ENCODE peak calls at places on chromosomes 3 and 15, in ten cellular contexts. M, J, N, O, A, P, Q, E, X and U are unnamed samples.

GRCh38 chr15:69424748-69425413 is 10.7 kb downstream of the KIF23 start:
- DNase-seq in M (no peak), J (no peak), N (no peak), O (no peak), A (no peak), P (peak; percentile 45), Q (no peak), E (no peak), X (no peak), U (no peak)

GRCh38 chr15:43215961-43216360 is 4.9 kb downstream of the EPB42 start:
- DNase-seq in M (no peak), J (no peak), N (no peak), O (peak; percentile 83), A (no peak), P (no peak), Q (no peak), E (no peak), X (no peak), U (no peak)

GRCh38 chr15:25431821-25432561 is 6.8 kb downstream of the UBE3A start:
- DNase-seq in M (no peak), J (no peak), N (no peak), O (no peak), A (no peak), P (no peak), Q (no peak), E (no peak), X (no peak), U (no peak)

GRCh38 chr3:111080357-111080937 is 8.8 kb downstream of the NECTIN3 start:
- DNase-seq in M (peak; percentile 17), J (no peak), N (no peak), O (peak; percentile 70), A (no peak), P (peak; percentile 67), Q (no peak), E (no peak), X (no peak), U (no peak)

GRCh38 chr3:172370434-172370833 is 77.8 kb downstream of the GHSR start:
- DNase-seq in M (no peak), J (no peak), N (no peak), O (peak; percentile 43), A (no peak), P (no peak), Q (no peak), E (no peak), X (no peak), U (no peak)

GRCh38 chr15:50109086-50109987 is 9.7 kb downstream of the ATP8B4 start:
- DNase-seq in M (no peak), J (no peak), N (no peak), O (no peak), A (no peak), P (peak; percentile 29), Q (no peak), E (no peak), X (no peak), U (no peak)

GRCh38 chr3:158961911-158962310 is 160.1 kb downstream of the MFSD1 start:
- DNase-seq in M (no peak), J (no peak), N (no peak), O (peak; percentile 24), A (no peak), P (no peak), Q (no peak), E (no peak), X (no peak), U (no peak)

GRCh38 chr3:72245183-72245811 is 460.3 kb upstream of the PROK2 start:
- DNase-seq in M (no peak), J (no peak), N (no peak), O (no peak), A (no peak), P (no peak), Q (peak; percentile 66), E (no peak), X (no peak), U (peak; percentile 55)

GRCh38 chr3:149269687-149270086 is 48.1 kb upstream of the CP start:
- DNase-seq in M (no peak), J (no peak), N (no peak), O (no peak), A (no peak), P (no peak), Q (no peak), E (no peak), X (no peak), U (no peak)

GRCh38 chr15:38225381-38225780 is 27.3 kb upstream of the SPRED1 start:
- DNase-seq in M (no peak), J (no peak), N (no peak), O (no peak), A (no peak), P (no peak), Q (no peak), E (no peak), X (no peak), U (no peak)

GRCh38 chr3:19931180-19931692 is 2.8 kb downstream of the EFHB start:
- DNase-seq in M (no peak), J (peak; percentile 46), N (no peak), O (no peak), A (no peak), P (no peak), Q (no peak), E (no peak), X (no peak), U (no peak)

GRCh38 chr3:177284383-177284881 is 87.2 kb upstream of the TBL1XR1 start:
- DNase-seq in M (peak; percentile 48), J (peak; percentile 46), N (no peak), O (no peak), A (peak; percentile 5), P (peak; percentile 61), Q (no peak), E (peak; percentile 17), X (peak; percentile 48), U (no peak)

GRCh38 chr15:40873625-40874561 is at the start of gene RHOV:
- DNase-seq in M (peak; percentile 86), J (peak; percentile 72), N (peak; percentile 93), O (peak; percentile 89), A (peak; percentile 41), P (peak; percentile 60), Q (peak; percentile 82), E (peak; percentile 35), X (peak; percentile 68), U (peak; percentile 69)

GRCh38 chr3:184643442-184643841 is 68.4 kb downstream of the MAGEF1 start:
- DNase-seq in M (no peak), J (no peak), N (no peak), O (no peak), A (no peak), P (no peak), Q (no peak), E (no peak), X (no peak), U (no peak)

GRCh38 chr3:60010778-60011177 is 961.0 kb upstream of the CFAP20DC start:
- DNase-seq in M (no peak), J (peak; percentile 35), N (no peak), O (no peak), A (peak; percentile 85), P (no peak), Q (no peak), E (no peak), X (no peak), U (no peak)

GRCh38 chr3:40387895-40388254 is 891 bp downstream of the ENTPD3 start:
- DNase-seq in M (no peak), J (no peak), N (no peak), O (no peak), A (no peak), P (no peak), Q (no peak), E (no peak), X (no peak), U (no peak)

GRCh38 chr15:84981711-84982300 is at the start of gene PDE8A:
- DNase-seq in M (peak; percentile 76), J (no peak), N (peak; percentile 92), O (peak; percentile 40), A (peak; percentile 65), P (peak; percentile 65), Q (peak; percentile 60), E (no peak), X (peak; percentile 14), U (no peak)

GRCh38 chr3:55523471-55523870 is 36.4 kb upstream of the WNT5A start:
- DNase-seq in M (no peak), J (no peak), N (no peak), O (no peak), A (no peak), P (no peak), Q (no peak), E (no peak), X (no peak), U (no peak)

GRCh38 chr15:33074942-33075341 is 119.6 kb downstream of the FMN1 start:
- DNase-seq in M (no peak), J (no peak), N (no peak), O (peak; percentile 58), A (peak; percentile 17), P (no peak), Q (no peak), E (no peak), X (no peak), U (no peak)

GRCh38 chr3:152076148-152076547 is 192.6 kb upstream of the MBNL1 start:
- DNase-seq in M (no peak), J (no peak), N (no peak), O (peak; percentile 28), A (no peak), P (peak; percentile 36), Q (no peak), E (no peak), X (no peak), U (no peak)

GRCh38 chr15:29736012-29736744 is 86.1 kb downstream of the TJP1 start:
- DNase-seq in M (no peak), J (no peak), N (no peak), O (no peak), A (no peak), P (no peak), Q (no peak), E (no peak), X (no peak), U (no peak)